ENCODE peak calls at places on chromosome 2, in five cellular contexts. One of them, this sample, is unnamed.
A peak's percentile ranks its signal among the peaks of the same experiment; 100 is the strongest.

GRCh38 chr2:74648009-74648443 is at the start of gene M1AP:
- DNase-seq in sciatic nerve: no peak
- DNase-seq in HFFc6: no peak
- DNase-seq in H9: peak; percentile 81
- DNase-seq in memory B cell: peak; percentile 1
- DNase-seq in this sample: no peak

GRCh38 chr2:68045337-68045736 is 17.5 kb downstream of the C1D start:
- DNase-seq in memory B cell: no peak
- DNase-seq in HFFc6: peak; percentile 85
- DNase-seq in H9: no peak
- DNase-seq in sciatic nerve: no peak
- DNase-seq in this sample: no peak

GRCh38 chr2:240350006-240350355 is 85.5 kb upstream of the GPC1 start:
- DNase-seq in HFFc6: no peak
- DNase-seq in memory B cell: no peak
- DNase-seq in sciatic nerve: peak; percentile 30
- DNase-seq in H9: no peak
- DNase-seq in this sample: no peak

GRCh38 chr2:136225950-136226835 is 108.2 kb upstream of the CXCR4 start:
- DNase-seq in memory B cell: peak; percentile 59
- DNase-seq in H9: no peak
- DNase-seq in HFFc6: no peak
- DNase-seq in sciatic nerve: no peak
- DNase-seq in this sample: no peak

GRCh38 chr2:197786010-197786877 is 1.1 kb upstream of the BOLL start:
- DNase-seq in HFFc6: no peak
- DNase-seq in sciatic nerve: no peak
- DNase-seq in H9: peak; percentile 91
- DNase-seq in memory B cell: peak; percentile 39
- DNase-seq in this sample: peak; percentile 91

GRCh38 chr2:27431395-27431794 is 3.0 kb downstream of the NRBP1 start:
- DNase-seq in memory B cell: no peak
- DNase-seq in H9: no peak
- DNase-seq in HFFc6: peak; percentile 44
- DNase-seq in sciatic nerve: no peak
- DNase-seq in this sample: no peak

GRCh38 chr2:28025116-28025515 is 134.6 kb downstream of the BABAM2 start:
- DNase-seq in memory B cell: no peak
- DNase-seq in sciatic nerve: no peak
- DNase-seq in H9: no peak
- DNase-seq in HFFc6: no peak
- DNase-seq in this sample: no peak

GRCh38 chr2:164920430-164920829 is 34.9 kb downstream of the SLC38A11 start:
- DNase-seq in H9: no peak
- DNase-seq in HFFc6: peak; percentile 93
- DNase-seq in sciatic nerve: no peak
- DNase-seq in memory B cell: no peak
- DNase-seq in this sample: no peak

GRCh38 chr2:229634574-229635185 is 79.7 kb downstream of the DNER start:
- DNase-seq in HFFc6: no peak
- DNase-seq in sciatic nerve: no peak
- DNase-seq in memory B cell: no peak
- DNase-seq in H9: peak; percentile 42
- DNase-seq in this sample: no peak

GRCh38 chr2:39506215-39506614 is 69.1 kb upstream of the MAP4K3 start:
- DNase-seq in HFFc6: no peak
- DNase-seq in sciatic nerve: no peak
- DNase-seq in memory B cell: no peak
- DNase-seq in H9: no peak
- DNase-seq in this sample: no peak

GRCh38 chr2:199288424-199288823 is 169.3 kb downstream of the SATB2 start:
- DNase-seq in H9: no peak
- DNase-seq in sciatic nerve: no peak
- DNase-seq in memory B cell: no peak
- DNase-seq in HFFc6: no peak
- DNase-seq in this sample: no peak

GRCh38 chr2:127618551-127618950 is 27.4 kb upstream of the GPR17 start:
- DNase-seq in HFFc6: peak; percentile 33
- DNase-seq in H9: no peak
- DNase-seq in sciatic nerve: no peak
- DNase-seq in memory B cell: no peak
- DNase-seq in this sample: no peak

This sample was measured in left lung.